ENCODE peak calls at places on chromosomes 7 and 10, in five cellular contexts. B is thoracic aorta; T is CD4-positive, alpha-beta memory T cell; E is heart left ventricle; Y is HCT116. V is an unnamed sample. For H3K4me1, the result is how much of the 10 kb centered on the place peaks cover.

GRCh38 chr10:33134011-33134751 is 176.2 kb upstream of the ITGB1 start:
- DNase-seq in Y (peak), E (no peak), T (peak), B (peak), V (no peak)

GRCh38 chr10:3654496-3654895 is 130.5 kb downstream of the KLF6 start:
- DNase-seq in T (no peak), Y (no peak), B (no peak), E (no peak), V (no peak)

GRCh38 chr10:102342958-102343357 is 52.5 kb upstream of the NFKB2 start:
- DNase-seq in Y (no peak), T (no peak), E (no peak), B (no peak), V (no peak)

GRCh38 chr10:112030431-112030830 is 153.1 kb downstream of the GPAM start:
- DNase-seq in B (no peak), E (no peak), T (no peak), Y (no peak), V (no peak)

GRCh38 chr7:139035588-139036353 is at the start of gene ZC3HAV1L:
- DNase-seq in Y (peak), T (peak), B (no peak), E (peak), V (no peak)

GRCh38 chr10:93515071-93515962 is 18.9 kb downstream of the CEP55 start:
- DNase-seq in T (no peak), E (no peak), B (no peak), Y (no peak), V (no peak)

GRCh38 chr7:155467846-155468821 is 10.2 kb downstream of the EN2 start:
- DNase-seq in T (no peak), B (no peak), E (no peak), Y (no peak), V (no peak)

GRCh38 chr7:51847461-51848134 is 531.0 kb upstream of the COBL start:
- DNase-seq in B (no peak), E (no peak), T (no peak), Y (no peak), V (no peak)

GRCh38 chr10:14025790-14026189 is 304.9 kb downstream of the FRMD4A start:
- DNase-seq in E (no peak), Y (no peak), B (no peak), T (no peak), V (no peak)

GRCh38 chr10:124612611-124613498 is 131.3 kb downstream of the FAM53B start:
- DNase-seq in E (no peak), Y (peak), B (peak), T (peak), V (no peak)

GRCh38 chr7:100613447-100614185 is 1.3 kb downstream of the MOSPD3 start:
- DNase-seq in Y (no peak), E (no peak), T (no peak), B (no peak), V (no peak)

GRCh38 chr7:112550468-112551060 is 69.8 kb downstream of the LSMEM1 start:
- DNase-seq in B (no peak), T (peak), Y (peak), E (no peak), V (peak)

GRCh38 chr7:28630350-28630749 is 218.0 kb downstream of the CREB5 start:
- DNase-seq in E (no peak), Y (no peak), T (no peak), B (no peak), V (no peak)

GRCh38 chr10:119340893-119341235 is 133.5 kb downstream of the GRK5 start:
- DNase-seq in E (no peak), B (no peak), T (no peak), Y (no peak), V (no peak)

GRCh38 chr10:97685395-97685958 is 1.6 kb downstream of the AVPI1 start:
- DNase-seq in B (no peak), Y (peak), E (no peak), T (no peak), V (no peak)

GRCh38 chr7:139876622-139877283 is 47.7 kb downstream of the TBXAS1 start:
- DNase-seq in E (no peak), Y (no peak), B (no peak), T (no peak), V (no peak)

GRCh38 chr7:25235471-25235870 is 7.2 kb upstream of the NPVF start:
- DNase-seq in B (no peak), Y (no peak), T (no peak), E (no peak), V (no peak)

GRCh38 chr10:99758241-99758891 is 24.1 kb upstream of the ABCC2 start:
- DNase-seq in Y (no peak), T (no peak), B (no peak), E (no peak), V (no peak)

GRCh38 chr7:135970682-135971365 is 6.3 kb downstream of the MTPN start:
- DNase-seq in Y (no peak), B (no peak), T (no peak), E (no peak), V (no peak)

GRCh38 chr7:115679976-115680375 is 350.6 kb downstream of the TFEC start:
- DNase-seq in B (no peak), Y (peak), E (no peak), T (peak), V (no peak)

GRCh38 chr7:142556745-142557144 is 192.5 kb upstream of the PRSS1 start:
- DNase-seq in E (peak), Y (peak), B (no peak), T (no peak), V (peak)

GRCh38 chr10:51619365-51619764 is 80.0 kb downstream of the CSTF2T start:
- DNase-seq in Y (no peak), E (no peak), T (no peak), B (no peak), V (no peak)

GRCh38 chr7:123645516-123645915 is 10.2 kb upstream of the LMOD2 start:
- DNase-seq in B (no peak), Y (no peak), E (peak), T (no peak), V (no peak)

GRCh38 chr7:22117222-22117621 is 171.5 kb upstream of the CDCA7L start:
- DNase-seq in B (no peak), Y (no peak), T (no peak), E (no peak), V (no peak)

GRCh38 chr7:132446265-132446664 is 130.0 kb downstream of the PLXNA4 start:
- DNase-seq in B (no peak), Y (no peak), E (no peak), T (no peak), V (no peak)

GRCh38 chr7:36723951-36724664 is at the start of gene AOAH:
- DNase-seq in E (peak), T (peak), Y (no peak), B (no peak), V (peak)

GRCh38 chr10:112821663-112822062 is 128.4 kb upstream of the TCF7L2 start:
- DNase-seq in T (no peak), Y (no peak), B (no peak), E (no peak), V (no peak)

GRCh38 chr10:117886766-117887165 is 160.0 kb downstream of the RAB11FIP2 start:
- DNase-seq in B (no peak), Y (no peak), T (no peak), E (no peak), V (no peak)

GRCh38 chr10:117896517-117896916 is 150.2 kb downstream of the RAB11FIP2 start:
- DNase-seq in E (no peak), Y (no peak), B (no peak), T (no peak), V (no peak)

GRCh38 chr10:117894339-117894738 is 152.4 kb downstream of the RAB11FIP2 start:
- DNase-seq in T (no peak), E (no peak), Y (no peak), B (no peak), V (no peak)

DNA sequence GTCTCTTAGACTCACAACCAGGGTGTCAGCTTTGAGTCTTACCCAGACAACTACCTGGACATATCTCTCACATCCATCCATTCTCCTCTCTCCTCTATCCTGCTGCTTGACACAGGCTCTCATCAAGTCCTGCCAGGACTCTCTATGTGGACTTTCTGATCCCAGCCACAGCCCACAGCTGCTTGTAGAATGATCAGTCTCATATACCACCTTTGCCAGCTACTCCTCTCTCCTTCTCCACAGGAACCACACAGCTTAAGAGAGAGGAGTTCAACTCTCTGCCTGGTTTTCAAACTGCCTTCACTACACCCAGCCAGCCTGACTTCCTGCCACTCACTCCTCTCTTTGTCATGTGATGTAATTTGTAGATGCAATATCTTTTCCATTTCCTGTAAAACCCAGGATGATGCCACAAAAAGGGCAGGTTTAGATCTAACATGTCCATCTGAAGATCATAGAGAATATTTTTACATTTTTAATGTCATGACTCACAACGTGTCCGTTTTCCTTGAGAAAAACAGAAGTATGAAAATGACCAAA is 154.0 kb downstream of the RAB11FIP2 start:
- DNase-seq in B (no peak), E (no peak), T (no peak), Y (no peak), V (no peak)
- H3K4me1 ChIP-seq in B (under half), E (under half), T (under half), Y (under half), V (under half)

DNA sequence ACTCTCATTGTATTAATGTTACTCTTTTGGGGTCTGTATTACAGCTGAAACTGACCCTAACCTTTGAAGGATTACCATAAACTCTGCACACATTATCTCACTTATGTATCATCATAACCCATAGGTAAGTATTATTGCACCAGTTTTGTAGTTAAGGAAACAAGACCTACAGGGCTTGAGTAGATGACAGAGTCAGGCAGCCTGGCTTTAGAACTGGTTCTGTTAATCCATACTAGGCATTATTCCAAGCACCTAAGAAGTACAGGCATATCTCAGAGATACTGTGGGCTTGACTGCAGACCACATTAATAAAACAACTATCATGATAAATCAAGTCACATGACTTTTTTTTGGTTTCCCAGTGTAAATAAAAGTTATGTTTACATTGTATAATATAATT is 17.1 kb upstream of the AKR1B1 start:
- DNase-seq in Y (no peak), B (no peak), E (no peak), T (no peak), V (no peak)
- H3K4me1 ChIP-seq in Y (under half), B (under half), E (under half), T (under half), V (under half)

DNA sequence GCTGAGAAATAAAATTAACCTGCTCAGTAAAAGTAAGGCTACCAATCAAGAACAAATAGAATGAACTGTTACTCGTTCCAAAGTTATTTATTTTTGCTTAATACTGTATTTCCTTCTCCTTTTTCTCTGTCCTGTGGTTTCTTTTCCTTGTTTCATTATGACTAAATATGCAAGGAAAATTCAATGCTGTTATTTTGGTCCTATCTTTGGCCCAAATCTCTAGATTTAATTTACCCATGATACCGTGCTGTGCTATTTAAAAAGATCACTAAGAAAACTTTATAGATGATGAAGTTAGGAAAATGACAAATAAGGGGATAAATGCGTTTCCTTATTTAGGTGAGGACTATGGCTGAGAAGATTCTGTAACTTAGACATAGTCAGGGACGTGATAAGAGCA is 45.3 kb upstream of the FAM133B start:
- DNase-seq in B (no peak), T (no peak), E (no peak), Y (no peak), V (no peak)
- H3K4me1 ChIP-seq in B (under half), T (half or more), E (under half), Y (under half), V (under half)

GRCh38 chr10:92241158-92241500 is 49.7 kb downstream of the CPEB3 start:
- DNase-seq in E (no peak), B (no peak), T (no peak), Y (no peak), V (no peak)

GRCh38 chr10:92239600-92240288 is 51.1 kb downstream of the CPEB3 start:
- DNase-seq in Y (no peak), E (peak), B (no peak), T (peak), V (peak)

GRCh38 chr10:92239185-92239599 is 51.7 kb downstream of the CPEB3 start:
- DNase-seq in B (no peak), T (no peak), Y (no peak), E (peak), V (peak)

GRCh38 chr10:92241501-92241900 is 49.4 kb downstream of the CPEB3 start:
- DNase-seq in T (no peak), E (no peak), B (no peak), Y (no peak), V (no peak)

DNA sequence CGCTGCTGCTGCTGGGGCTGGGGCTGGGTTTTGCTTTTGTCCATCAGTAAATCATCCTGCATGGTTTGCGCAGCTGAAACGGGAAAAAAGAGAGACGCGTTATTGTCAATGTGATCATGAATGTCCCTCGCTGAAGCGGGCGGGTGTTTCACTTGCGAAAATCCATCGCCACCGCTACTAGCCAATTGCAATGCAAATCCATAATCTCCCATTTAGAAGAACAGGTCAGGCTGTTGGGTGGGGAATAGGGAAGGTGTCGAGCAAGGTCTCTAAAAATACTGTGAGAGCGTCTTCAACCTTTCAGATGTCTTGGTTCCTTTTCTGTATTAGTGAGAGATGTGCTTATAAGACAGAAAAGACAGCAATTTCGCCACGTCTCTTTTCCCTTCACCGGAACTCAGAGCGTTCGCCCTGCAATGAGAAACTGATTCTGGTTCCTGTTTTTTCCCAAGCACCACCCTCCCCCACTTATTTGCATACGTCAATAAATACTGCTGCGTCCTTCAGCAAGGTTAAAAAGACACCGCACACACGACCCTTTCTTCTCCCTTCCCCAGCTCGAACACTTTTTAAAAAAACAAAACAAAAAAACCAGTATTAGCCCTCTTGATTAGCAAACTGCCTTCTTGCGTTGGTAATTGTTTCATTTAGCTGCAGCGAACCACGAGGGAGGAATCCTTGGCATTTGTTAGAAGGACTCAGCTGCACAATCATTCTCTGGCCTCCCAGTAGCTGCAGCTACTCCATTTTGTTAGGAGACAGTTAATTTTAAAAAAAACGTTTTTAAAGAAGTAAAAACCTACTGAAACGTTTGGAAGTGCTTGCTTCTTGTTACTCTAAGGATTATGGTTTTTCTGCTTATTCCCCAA is 50.4 kb downstream of the CPEB3 start:
- DNase-seq in B (no peak), Y (no peak), E (peak), T (peak), V (peak)
- H3K4me1 ChIP-seq in B (under half), Y (under half), E (under half), T (under half), V (half or more)

DNA sequence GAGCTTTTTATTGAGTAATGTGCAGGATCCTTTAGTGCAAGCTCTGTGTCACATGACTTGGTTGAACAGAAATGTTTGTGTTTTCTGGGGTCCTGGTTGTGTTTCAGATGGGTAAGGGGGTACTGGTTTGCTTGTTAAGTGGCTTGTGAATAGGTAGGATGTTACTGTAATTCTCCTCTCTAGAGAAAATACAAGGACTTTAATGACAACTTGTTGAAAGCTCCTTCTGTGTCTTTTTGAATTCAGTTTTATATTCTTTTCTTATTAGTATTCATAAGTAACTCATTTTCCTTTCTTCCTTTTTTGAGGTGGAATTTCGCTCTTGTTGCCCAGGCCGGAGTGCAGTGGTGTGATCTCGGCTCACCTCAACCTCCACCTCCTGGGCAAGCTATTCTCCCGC is 85.5 kb upstream of the BTBD16 start:
- DNase-seq in B (no peak), T (no peak), E (no peak), Y (no peak), V (no peak)
- H3K4me1 ChIP-seq in B (under half), T (under half), E (half or more), Y (under half), V (under half)